ENCODE peak calls at places on chromosomes 11 and 22, in ten cellular contexts. B is CD4-positive, alpha-beta memory T cell; Y is ascending aorta; L is uterus; T is coronary artery; C is DND-41; U is astrocyte of the spinal cord; P is lower leg skin; K is stomach; J is psoas muscle. A is an unnamed sample.

GRCh38 chr11:57742087-57742452 is 779 bp downstream of the SELENOH start:
- DNase-seq in Y (no peak), L (no peak), B (no peak), U (no peak), J (no peak), T (no peak), K (no peak), C (no peak), P (peak), A (no peak)

GRCh38 chr11:62050716-62051115 is 73.1 kb upstream of the INCENP start:
- DNase-seq in L (no peak), U (no peak), T (no peak), K (no peak), Y (no peak), C (no peak), B (no peak), P (no peak), J (no peak), A (no peak)

GRCh38 chr22:30185129-30185528 is 61.4 kb downstream of the LIF start:
- DNase-seq in J (no peak), L (no peak), P (no peak), U (no peak), B (no peak), T (no peak), K (no peak), Y (no peak), C (no peak), A (no peak)

GRCh38 chr11:70650075-70650909 is 252.0 kb downstream of the CTTN start:
- DNase-seq in P (no peak), T (no peak), Y (no peak), L (peak), B (peak), C (peak), K (peak), U (peak), J (peak), A (peak)

GRCh38 chr22:30865656-30866055 is 102.9 kb downstream of the MORC2 start:
- DNase-seq in L (no peak), P (peak), B (no peak), K (no peak), T (peak), Y (no peak), U (no peak), J (no peak), C (no peak), A (no peak)

GRCh38 chr11:117759305-117759704 is 37.7 kb downstream of the DSCAML1 start:
- DNase-seq in Y (no peak), P (no peak), C (no peak), B (no peak), J (no peak), L (no peak), T (no peak), U (no peak), K (no peak), A (no peak)

GRCh38 chr22:30650508-30651116 is 15.0 kb downstream of the SLC35E4 start:
- DNase-seq in P (no peak), U (no peak), B (no peak), C (no peak), Y (no peak), K (peak), J (no peak), L (no peak), T (no peak), A (no peak)

GRCh38 chr22:41021039-41021654 is 70.0 kb downstream of the RBX1 start:
- DNase-seq in Y (no peak), C (peak), L (peak), T (no peak), K (no peak), U (no peak), P (peak), B (no peak), J (peak), A (no peak)

GRCh38 chr11:113458189-113458588 is 17.0 kb downstream of the DRD2 start:
- DNase-seq in T (no peak), B (no peak), Y (no peak), J (no peak), C (no peak), P (no peak), L (no peak), U (no peak), K (no peak), A (no peak)

GRCh38 chr22:17581056-17581455 is 17.8 kb downstream of the SLC25A18 start:
- DNase-seq in J (no peak), P (no peak), B (no peak), K (no peak), L (no peak), C (no peak), U (no peak), Y (no peak), T (no peak), A (no peak)

GRCh38 chr11:56521955-56522354 is 21.1 kb downstream of the OR5M11 start:
- DNase-seq in K (no peak), B (no peak), J (no peak), T (no peak), C (no peak), L (no peak), P (no peak), Y (no peak), U (no peak), A (no peak)

GRCh38 chr11:101866619-101867491 is 48.0 kb upstream of the CEP126 start:
- DNase-seq in L (no peak), P (no peak), T (no peak), B (no peak), K (no peak), U (peak), C (no peak), Y (no peak), J (no peak), A (no peak)

GRCh38 chr11:75428301-75428724 is 4.7 kb downstream of the KLHL35 start:
- DNase-seq in C (no peak), U (peak), B (peak), Y (peak), P (peak), L (peak), T (peak), J (peak), K (peak), A (no peak)

GRCh38 chr22:27632451-27633295 is 168.9 kb downstream of the MN1 start:
- DNase-seq in B (no peak), C (no peak), K (no peak), J (no peak), T (no peak), Y (no peak), P (no peak), U (no peak), L (no peak), A (no peak)

GRCh38 chr22:31897842-31898241 is 46.5 kb upstream of the YWHAH start:
- DNase-seq in K (no peak), B (no peak), C (no peak), J (no peak), Y (no peak), U (no peak), P (no peak), T (no peak), L (no peak), A (no peak)

GRCh38 chr11:124294697-124295096 is 19.1 kb downstream of the OR8D1 start:
- DNase-seq in U (no peak), K (no peak), L (no peak), P (no peak), B (no peak), J (no peak), C (no peak), T (no peak), Y (no peak), A (no peak)

GRCh38 chr11:68749061-68749491 is 2.2 kb downstream of the TESMIN start:
- DNase-seq in B (no peak), Y (no peak), U (peak), T (no peak), P (no peak), C (no peak), J (no peak), L (no peak), K (no peak), A (peak)

GRCh38 chr11:68749501-68750196 is 1.7 kb downstream of the TESMIN start:
- DNase-seq in J (no peak), U (peak), C (no peak), K (no peak), L (no peak), Y (no peak), B (no peak), P (no peak), T (no peak), A (peak)

GRCh38 chr11:68750988-68751325 is 363 bp downstream of the TESMIN start:
- DNase-seq in J (no peak), L (no peak), T (no peak), C (no peak), Y (no peak), U (no peak), B (no peak), K (no peak), P (no peak), A (no peak)

GRCh38 chr11:68751331-68751856 is at the start of gene TESMIN:
- DNase-seq in P (peak), T (no peak), B (peak), C (peak), K (peak), U (peak), L (peak), J (peak), Y (peak), A (peak)

DNA sequence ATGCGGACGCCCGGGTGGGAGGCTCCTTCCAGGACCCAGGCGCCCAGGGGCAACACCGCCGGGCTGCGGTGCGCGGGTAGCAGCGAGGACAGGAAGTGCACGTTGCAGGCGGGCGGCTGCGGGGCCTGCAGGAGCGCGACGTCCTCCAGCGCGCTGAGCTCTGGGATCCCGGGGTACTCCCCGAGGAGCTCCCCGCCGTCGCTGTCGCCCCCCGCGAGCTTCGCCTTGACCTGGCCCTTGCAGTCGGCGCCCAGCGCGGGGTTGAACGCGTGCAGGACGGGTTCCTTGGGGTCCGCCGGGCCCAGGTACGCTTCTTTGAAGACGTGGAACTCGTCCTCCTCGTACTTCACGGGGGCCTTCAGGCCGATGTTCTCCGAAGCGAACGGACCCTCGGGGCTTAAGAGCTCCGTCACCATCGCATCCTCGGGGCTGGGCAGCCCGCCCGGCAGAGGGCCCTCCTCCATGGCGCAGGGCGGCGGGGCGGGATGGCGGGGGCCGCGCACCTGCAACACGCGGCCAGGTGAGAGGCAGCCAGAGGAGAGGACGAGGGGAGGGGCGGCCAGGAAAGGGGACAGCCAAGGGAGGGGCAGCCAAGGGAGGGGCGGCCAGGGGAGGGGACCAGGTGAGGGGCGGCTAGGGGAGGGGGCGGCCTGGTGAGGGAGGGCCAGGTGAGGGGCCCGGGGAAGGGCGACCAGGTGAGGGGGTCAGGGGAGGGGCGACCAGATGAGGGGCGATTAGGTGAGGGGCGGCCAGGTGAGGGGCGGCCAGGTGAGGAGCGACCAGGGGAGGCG is 928 bp downstream of the TESMIN start:
- DNase-seq in C (no peak), P (no peak), T (no peak), K (no peak), Y (no peak), L (no peak), U (no peak), B (peak), J (peak), A (peak)
- H3K4me3 ChIP-seq in C (no peak), P (no peak), T (peak), K (peak), Y (peak), L (no peak), U (no peak), B (no peak), J (peak), A (no peak)

GRCh38 chr11:78349114-78349513 is 68.5 kb downstream of the GAB2 start:
- DNase-seq in B (no peak), U (no peak), P (no peak), K (no peak), Y (no peak), L (no peak), T (no peak), J (no peak), C (no peak), A (no peak)
- H3K4me3 ChIP-seq in B (no peak), U (no peak), P (no peak), K (no peak), Y (no peak), L (no peak), T (no peak), J (peak), C (peak), A (no peak)

DNA sequence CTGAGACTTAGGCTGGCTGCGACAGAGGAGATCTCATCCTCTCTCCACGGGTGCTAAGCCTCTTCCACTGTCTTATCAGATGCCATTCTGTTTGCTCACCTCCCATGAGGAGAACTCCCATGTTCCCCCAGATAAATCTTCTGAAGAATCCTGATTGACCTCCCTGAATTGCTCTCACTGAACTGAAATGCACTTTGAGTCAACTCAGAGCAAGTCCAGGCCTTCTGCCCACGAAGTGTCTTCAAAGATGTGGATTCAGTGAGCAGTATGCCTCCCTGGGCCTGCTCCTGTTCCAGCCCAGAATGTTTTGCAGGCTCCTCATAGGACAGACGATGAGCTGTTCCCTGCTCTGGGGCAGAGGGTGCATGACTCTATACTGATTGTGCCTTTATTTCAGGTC is 17.4 kb downstream of the TUB start:
- DNase-seq in C (no peak), K (peak), P (no peak), Y (no peak), L (no peak), B (no peak), T (no peak), J (no peak), U (no peak), A (no peak)
- H3K4me3 ChIP-seq in C (no peak), K (no peak), P (no peak), Y (no peak), L (no peak), B (no peak), T (no peak), J (no peak), U (no peak), A (no peak)

DNA sequence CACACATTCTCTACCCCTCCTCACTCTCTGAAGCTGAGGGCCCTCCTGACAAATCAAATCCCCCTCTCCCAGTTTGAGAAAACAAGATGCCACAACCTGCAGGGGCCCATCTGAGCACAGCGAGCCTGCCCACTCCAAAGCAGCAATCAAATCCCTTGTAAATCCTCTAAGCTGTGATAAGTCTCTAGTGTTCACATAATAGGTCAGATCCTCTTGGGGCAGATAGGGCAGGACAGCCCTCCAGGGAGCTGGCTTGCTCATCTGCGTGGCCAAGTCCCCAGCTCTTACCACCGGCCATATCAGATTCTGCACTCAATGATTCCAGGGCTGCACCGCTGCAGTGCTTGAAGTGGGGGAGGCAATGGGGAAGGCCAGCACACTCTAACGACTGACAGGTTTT is 29.6 kb upstream of the FLI1 start:
- DNase-seq in B (no peak), C (no peak), Y (no peak), P (no peak), T (no peak), U (no peak), J (no peak), L (no peak), K (no peak), A (no peak)
- H3K4me3 ChIP-seq in B (no peak), C (no peak), Y (no peak), P (no peak), T (no peak), U (no peak), J (no peak), L (no peak), K (no peak), A (no peak)

GRCh38 chr11:3169952-3170755 is 5.0 kb upstream of the OSBPL5 start:
- DNase-seq in T (no peak), J (no peak), L (no peak), B (no peak), U (no peak), P (no peak), C (peak), Y (no peak), K (no peak), A (no peak)
- H3K4me3 ChIP-seq in T (peak), J (peak), L (no peak), B (no peak), U (peak), P (no peak), C (peak), Y (peak), K (peak), A (no peak)

GRCh38 chr22:48588881-48589450 is 1238.7 kb downstream of the BRD1 start:
- DNase-seq in T (no peak), L (no peak), B (no peak), J (no peak), P (no peak), C (no peak), Y (no peak), K (no peak), U (no peak), A (no peak)

GRCh38 chr22:48587236-48587865 is 1240.3 kb downstream of the BRD1 start:
- DNase-seq in J (no peak), L (no peak), U (no peak), C (no peak), B (no peak), T (no peak), K (no peak), P (no peak), Y (no peak), A (no peak)

GRCh38 chr22:48586799-48587185 is 1240.9 kb downstream of the BRD1 start:
- DNase-seq in L (no peak), T (no peak), K (no peak), U (no peak), J (no peak), B (no peak), P (no peak), C (no peak), Y (no peak), A (no peak)

GRCh38 chr22:48589901-48590300 is 1237.8 kb downstream of the BRD1 start:
- DNase-seq in K (no peak), L (no peak), Y (no peak), J (no peak), C (no peak), U (no peak), P (no peak), B (no peak), T (no peak), A (no peak)

DNA sequence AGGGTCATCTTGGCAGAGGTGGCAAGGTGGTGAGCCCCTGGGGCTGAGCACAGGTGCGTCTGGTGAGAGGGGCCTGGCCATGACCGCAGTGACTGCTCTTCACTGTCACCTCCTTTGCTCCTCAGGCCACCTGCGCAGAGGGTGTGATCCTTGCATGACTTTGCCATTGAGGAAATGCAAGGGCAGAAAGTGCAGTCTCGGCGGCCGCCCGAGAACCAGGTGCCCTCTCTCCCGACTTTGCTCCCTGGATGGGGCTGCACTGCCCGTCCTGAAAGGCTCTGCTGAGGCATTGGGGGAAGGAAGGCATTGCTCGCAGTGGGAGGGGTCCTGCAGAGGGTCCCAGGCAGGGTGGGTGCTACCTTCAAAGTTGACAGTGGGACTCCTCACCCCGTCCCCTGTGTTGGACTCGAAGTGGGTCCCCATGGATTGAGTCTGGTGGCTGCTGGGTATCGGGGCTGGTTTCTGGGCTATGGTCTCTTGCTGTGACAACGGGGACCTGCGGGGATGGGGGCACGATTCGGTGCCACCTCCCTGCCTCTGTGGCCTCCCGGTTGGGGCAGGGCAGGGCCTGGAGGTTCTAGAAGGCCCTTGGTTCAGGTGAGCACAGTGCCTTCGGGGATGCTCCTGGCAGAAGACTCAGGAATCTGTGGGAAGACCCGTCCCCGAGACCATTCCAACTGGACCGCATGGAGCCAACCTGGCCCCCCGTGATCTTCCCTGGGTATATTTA is 1239.4 kb downstream of the BRD1 start:
- DNase-seq in Y (no peak), J (no peak), K (no peak), C (no peak), P (no peak), B (no peak), U (no peak), T (no peak), L (no peak), A (no peak)
- H3K4me3 ChIP-seq in Y (no peak), J (no peak), K (no peak), C (no peak), P (no peak), B (no peak), U (no peak), T (no peak), L (no peak), A (no peak)